ENCODE peak calls at places on chromosome 21, in eight cellular contexts. M is ovary, A is left ventricle myocardium inferior, X is B cell, N is fibroblast of the aortic adventitia, R is adrenal gland, I is astrocyte of the spinal cord, E is pancreas. G is an unnamed sample.

GRCh38 chr21:43352568-43353281 is 74.2 kb downstream of the SIK1 start:
- DNase-seq in M (no peak), A (no peak), X (peak), N (peak), R (no peak), I (no peak), E (peak), G (no peak)

GRCh38 chr21:26351661-26352060 is 181.1 kb upstream of the APP start:
- DNase-seq in M (no peak), A (no peak), X (no peak), N (no peak), R (no peak), I (no peak), E (no peak), G (no peak)

GRCh38 chr21:46005481-46005881 is 23.9 kb downstream of the COL6A1 start:
- DNase-seq in M (peak), A (peak), X (peak), N (no peak), R (peak), I (no peak), E (peak), G (peak)

GRCh38 chr21:25688284-25689035 is 46.2 kb downstream of the ATP5PF start:
- DNase-seq in M (no peak), A (no peak), X (no peak), N (no peak), R (no peak), I (no peak), E (no peak), G (no peak)

GRCh38 chr21:33015091-33015490 is 10.6 kb upstream of the OLIG2 start:
- DNase-seq in M (no peak), A (no peak), X (no peak), N (no peak), R (no peak), I (no peak), E (no peak), G (no peak)

GRCh38 chr21:26100573-26100972 is 70.0 kb downstream of the APP start:
- DNase-seq in M (no peak), A (no peak), X (no peak), N (no peak), R (no peak), I (no peak), E (no peak), G (no peak)

GRCh38 chr21:27423906-27424595 is 457.2 kb upstream of the ADAMTS5 start:
- DNase-seq in M (no peak), A (no peak), X (no peak), N (peak), R (no peak), I (peak), E (no peak), G (no peak)

GRCh38 chr21:21612446-21612845 is 614.2 kb downstream of the NCAM2 start:
- DNase-seq in M (no peak), A (no peak), X (no peak), N (peak), R (no peak), I (peak), E (no peak), G (no peak)

GRCh38 chr21:26756491-26757159 is 88.6 kb downstream of the ADAMTS1 start:
- DNase-seq in M (no peak), A (no peak), X (no peak), N (peak), R (no peak), I (peak), E (no peak), G (no peak)

GRCh38 chr21:18478513-18478912 is 74.9 kb upstream of the TMPRSS15 start:
- DNase-seq in M (no peak), A (no peak), X (no peak), N (no peak), R (no peak), I (no peak), E (no peak), G (no peak)

GRCh38 chr21:27450216-27450615 is 483.3 kb upstream of the ADAMTS5 start:
- DNase-seq in M (no peak), A (no peak), X (no peak), N (no peak), R (no peak), I (no peak), E (no peak), G (no peak)

GRCh38 chr21:46394819-46395152 is 63.9 kb upstream of the DIP2A start:
- DNase-seq in M (no peak), A (no peak), X (no peak), N (no peak), R (no peak), I (no peak), E (no peak), G (no peak)

GRCh38 chr21:29217818-29218252 is 80.9 kb upstream of the BACH1 start:
- DNase-seq in M (no peak), A (no peak), X (no peak), N (peak), R (no peak), I (peak), E (no peak), G (no peak)

GRCh38 chr21:42660118-42660470 is 6.7 kb downstream of the PDE9A start:
- DNase-seq in M (no peak), A (no peak), X (no peak), N (no peak), R (no peak), I (no peak), E (no peak), G (no peak)

GRCh38 chr21:28644762-28645161 is 347.9 kb downstream of the LTN1 start:
- DNase-seq in M (no peak), A (no peak), X (no peak), N (peak), R (no peak), I (no peak), E (no peak), G (no peak)

GRCh38 chr21:28747464-28747863 is 245.2 kb downstream of the LTN1 start:
- DNase-seq in M (no peak), A (no peak), X (no peak), N (no peak), R (no peak), I (no peak), E (no peak), G (no peak)

GRCh38 chr21:42373181-42373907 is 7.0 kb upstream of the TFF1 start:
- DNase-seq in M (no peak), A (no peak), X (no peak), N (no peak), R (no peak), I (no peak), E (peak), G (no peak)

GRCh38 chr21:46205766-46206162 is 21.5 kb upstream of the SPATC1L start:
- DNase-seq in M (peak), A (peak), X (no peak), N (no peak), R (peak), I (no peak), E (peak), G (no peak)

GRCh38 chr21:38203229-38203628 is 53.6 kb upstream of the KCNJ15 start:
- DNase-seq in M (no peak), A (no peak), X (no peak), N (no peak), R (no peak), I (no peak), E (no peak), G (no peak)

GRCh38 chr21:27363719-27364479 is 397.0 kb upstream of the ADAMTS5 start:
- DNase-seq in M (no peak), A (no peak), X (no peak), N (no peak), R (no peak), I (no peak), E (no peak), G (no peak)

GRCh38 chr21:46486481-46487000 is 27.9 kb downstream of the DIP2A start:
- DNase-seq in M (no peak), A (no peak), X (no peak), N (no peak), R (no peak), I (no peak), E (no peak), G (no peak)

GRCh38 chr21:38760017-38760761 is 45.5 kb upstream of the ETS2 start:
- DNase-seq in M (no peak), A (no peak), X (no peak), N (peak), R (no peak), I (no peak), E (no peak), G (no peak)

DNA sequence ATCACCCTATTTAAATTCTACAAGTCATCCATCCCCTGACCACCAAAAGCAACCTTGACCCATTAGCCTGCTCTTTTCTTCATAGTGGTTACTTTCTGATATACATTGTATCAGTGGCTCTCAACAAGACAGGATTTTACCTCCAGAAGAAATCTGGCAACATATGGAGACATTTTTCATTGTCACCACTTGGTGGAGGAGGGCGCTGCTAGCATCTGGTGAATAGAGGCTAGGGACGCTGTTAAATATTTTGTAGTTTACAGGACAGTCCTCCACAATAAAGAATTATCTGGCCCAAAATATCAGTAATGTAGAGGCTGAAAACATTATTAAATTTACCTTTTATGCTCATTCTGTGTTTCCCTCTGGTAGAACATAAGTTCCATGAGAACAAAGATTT is 6.1 kb downstream of the HSPA13 start:
- DNase-seq in M (no peak), A (no peak), X (no peak), N (no peak), R (no peak), I (no peak), E (no peak), G (no peak)
- TF ChIP-seq CTCF in M (no peak), A (no peak), X (no peak), N (peak), R (no peak), I (no peak), E (no peak), G (no peak)

GRCh38 chr21:44437696-44438431 is 17.4 kb upstream of the LRRC3 start:
- DNase-seq in M (no peak), A (no peak), X (no peak), N (no peak), R (no peak), I (no peak), E (peak), G (no peak)

GRCh38 chr21:44441041-44441400 is 14.3 kb upstream of the LRRC3 start:
- DNase-seq in M (peak), A (no peak), X (no peak), N (no peak), R (no peak), I (no peak), E (no peak), G (no peak)

GRCh38 chr21:44440241-44441040 is 14.9 kb upstream of the LRRC3 start:
- DNase-seq in M (no peak), A (no peak), X (no peak), N (no peak), R (no peak), I (no peak), E (peak), G (no peak)

GRCh38 chr21:44438531-44439210 is 16.6 kb upstream of the LRRC3 start:
- DNase-seq in M (peak), A (peak), X (no peak), N (no peak), R (no peak), I (no peak), E (peak), G (no peak)

DNA sequence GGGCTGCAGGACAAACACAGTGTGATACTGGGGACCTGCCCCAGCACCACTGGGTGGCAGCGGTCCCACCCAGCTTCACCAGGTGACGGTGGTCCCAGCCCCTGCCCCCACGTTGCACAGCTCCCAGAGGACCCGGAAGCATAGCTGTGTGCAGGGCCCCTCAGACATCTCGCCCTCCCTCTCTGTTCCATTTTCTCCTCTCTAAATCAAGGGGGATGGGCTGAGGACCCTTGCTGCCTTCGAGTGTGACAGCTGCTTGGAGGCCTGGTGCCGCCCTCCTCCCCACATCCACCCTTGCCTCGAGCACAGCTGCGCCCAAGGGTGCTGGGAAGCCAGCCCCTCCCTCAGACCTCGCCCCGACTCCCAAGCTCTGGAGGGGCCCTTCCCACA is 16.1 kb upstream of the LRRC3 start:
- DNase-seq in M (peak), A (no peak), X (no peak), N (no peak), R (no peak), I (no peak), E (no peak), G (no peak)
- TF ChIP-seq CTCF in M (no peak), A (no peak), X (no peak), N (no peak), R (no peak), I (no peak), E (no peak), G (no peak)

GRCh38 chr21:40465382-40465781 is 381.6 kb downstream of the DSCAM start:
- DNase-seq in M (no peak), A (no peak), X (no peak), N (no peak), R (no peak), I (no peak), E (no peak), G (no peak)

GRCh38 chr21:40472026-40472425 is 374.9 kb downstream of the DSCAM start:
- DNase-seq in M (no peak), A (no peak), X (no peak), N (no peak), R (no peak), I (no peak), E (no peak), G (no peak)

GRCh38 chr21:40471103-40471502 is 375.9 kb downstream of the DSCAM start:
- DNase-seq in M (no peak), A (no peak), X (no peak), N (no peak), R (no peak), I (no peak), E (no peak), G (no peak)

GRCh38 chr21:40466893-40467483 is 380.0 kb downstream of the DSCAM start:
- DNase-seq in M (no peak), A (no peak), X (no peak), N (no peak), R (no peak), I (peak), E (no peak), G (no peak)
- TF ChIP-seq CTCF in M (no peak), A (peak), X (no peak), N (no peak), R (peak), I (peak), E (no peak), G (peak)

GRCh38 chr21:31108969-31109368 is 70.7 kb upstream of the KRTAP19-8 start:
- DNase-seq in M (no peak), A (no peak), X (no peak), N (peak), R (no peak), I (peak), E (no peak), G (no peak)
- TF ChIP-seq CTCF in M (no peak), A (peak), X (no peak), N (no peak), R (no peak), I (peak), E (no peak), G (no peak)

GRCh38 chr21:31505975-31506374 is 153.5 kb upstream of the SOD1 start:
- DNase-seq in M (no peak), A (no peak), X (no peak), N (no peak), R (no peak), I (no peak), E (no peak), G (no peak)

GRCh38 chr21:31503939-31504338 is 155.6 kb upstream of the SOD1 start:
- DNase-seq in M (no peak), A (no peak), X (no peak), N (no peak), R (no peak), I (no peak), E (no peak), G (no peak)

GRCh38 chr21:31514598-31514997 is 144.9 kb upstream of the SOD1 start:
- DNase-seq in M (no peak), A (no peak), X (no peak), N (no peak), R (no peak), I (peak), E (no peak), G (peak)

GRCh38 chr21:31511258-31511657 is 148.2 kb upstream of the SOD1 start:
- DNase-seq in M (no peak), A (no peak), X (no peak), N (no peak), R (no peak), I (no peak), E (no peak), G (no peak)

DNA sequence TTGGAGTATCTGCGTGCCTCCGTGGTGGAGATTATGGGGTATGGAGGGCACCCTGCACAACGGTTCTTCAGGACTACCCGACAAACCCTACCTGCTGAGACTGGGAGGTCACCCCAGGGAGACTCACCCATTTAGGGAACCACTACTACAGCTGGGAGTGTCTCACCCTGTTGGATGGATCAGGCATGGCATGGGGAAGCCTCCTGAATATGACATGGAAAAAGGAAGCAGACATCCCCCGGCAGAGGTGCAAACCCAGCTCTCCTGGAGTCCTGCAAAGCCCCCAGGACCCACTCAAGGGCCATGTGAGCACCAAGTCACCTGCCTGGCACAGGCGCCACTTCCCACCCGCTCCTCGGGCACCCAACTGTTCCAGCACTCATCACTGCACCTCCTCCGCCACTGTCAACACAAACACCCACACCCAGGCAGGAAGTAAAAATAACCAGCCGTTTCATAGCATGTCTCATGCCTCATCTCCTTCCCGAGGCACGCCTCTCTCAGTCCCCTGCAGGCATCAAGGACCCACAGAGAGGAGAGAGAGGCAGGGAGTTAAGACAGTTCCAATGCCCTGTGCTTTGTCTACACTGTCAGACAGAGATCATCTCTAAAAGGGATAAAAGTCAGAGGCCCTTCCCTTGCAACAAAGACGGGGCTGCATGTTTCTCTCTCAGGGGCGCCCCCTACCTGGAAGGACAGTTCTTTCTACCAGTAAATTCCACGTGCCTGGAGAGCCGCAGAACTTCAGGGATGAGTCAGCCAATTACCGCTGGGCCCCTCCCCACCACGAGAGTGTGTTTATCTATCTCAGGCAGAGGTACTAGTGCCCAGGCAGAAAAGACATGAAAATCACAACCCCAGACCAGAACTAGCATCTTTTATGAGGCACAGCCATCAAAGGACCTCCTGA is 150.1 kb upstream of the SOD1 start:
- DNase-seq in M (no peak), A (no peak), X (no peak), N (no peak), R (no peak), I (peak), E (no peak), G (peak)
- TF ChIP-seq CTCF in M (no peak), A (no peak), X (peak), N (no peak), R (no peak), I (peak), E (no peak), G (no peak)

GRCh38 chr21:41147096-41147978 is 20.6 kb upstream of the BACE2 start:
- DNase-seq in M (no peak), A (no peak), X (no peak), N (no peak), R (no peak), I (no peak), E (no peak), G (no peak)
- TF ChIP-seq CTCF in M (no peak), A (no peak), X (no peak), N (no peak), R (no peak), I (no peak), E (no peak), G (no peak)

GRCh38 chr21:34073032-34073748 is at the start of the genes MRPS6 and SLC5A3:
- DNase-seq in M (peak), A (peak), X (peak), N (peak), R (peak), I (peak), E (peak), G (peak)
- TF ChIP-seq CTCF in M (peak), A (peak), X (no peak), N (no peak), R (no peak), I (no peak), E (no peak), G (no peak)